ENCODE peak calls at places on chromosomes 1 and 21, in six cellular contexts. F is pancreas, E is GM23248, X is keratinocyte, V is tibial artery, N is kidney. Z is an unnamed sample.
A peak's percentile ranks its signal among the peaks of the same experiment; 100 is the strongest.

GRCh38 chr1:172220376-172220775 is 200.1 kb upstream of the C1orf105 start:
- DNase-seq in F (no peak), X (no peak), N (no peak), E (no peak), V (no peak), Z (no peak)

GRCh38 chr1:156667968-156668709 is 9.1 kb downstream of the NES start:
- DNase-seq in V (no peak), F (no peak), X (no peak), E (no peak), N (no peak), Z (peak; percentile 27)

GRCh38 chr1:156435551-156436318 is 64.8 kb downstream of the MEF2D start:
- DNase-seq in F (no peak), N (no peak), E (peak; percentile 37), X (no peak), V (no peak), Z (no peak)

GRCh38 chr1:34407140-34407539 is 230.4 kb downstream of the C1orf94 start:
- DNase-seq in F (no peak), E (peak; percentile 77), V (no peak), N (no peak), X (peak; percentile 13), Z (no peak)

GRCh38 chr21:44647222-44647552 is 973 bp downstream of the KRTAP10-11 start:
- DNase-seq in F (no peak), X (no peak), E (no peak), V (no peak), N (no peak), Z (no peak)

GRCh38 chr1:17873007-17873675 is 118.0 kb downstream of the ACTL8 start:
- DNase-seq in V (no peak), N (peak; percentile 51), E (no peak), X (no peak), F (no peak), Z (no peak)

GRCh38 chr1:101520302-101520701 is 283.5 kb downstream of the S1PR1 start:
- DNase-seq in N (no peak), F (no peak), X (no peak), V (no peak), E (peak; percentile 71), Z (no peak)

GRCh38 chr1:228315945-228316588 is 90.6 kb downstream of the TRIM11 start:
- DNase-seq in N (peak; percentile 68), X (no peak), E (no peak), V (no peak), F (peak; percentile 54), Z (peak; percentile 80)

GRCh38 chr1:152411846-152412245 is 2.2 kb downstream of the CRNN start:
- DNase-seq in F (no peak), N (peak; percentile 53), E (no peak), X (no peak), V (no peak), Z (no peak)

GRCh38 chr1:183021405-183022201 is 1.6 kb upstream of the LAMC1 start:
- DNase-seq in E (no peak), X (no peak), V (no peak), F (no peak), N (no peak), Z (no peak)

GRCh38 chr1:19758227-19758830 is 41.4 kb downstream of the TMCO4 start:
- DNase-seq in E (peak; percentile 95), F (no peak), X (peak; percentile 48), V (no peak), N (no peak), Z (no peak)

GRCh38 chr1:112520166-112520565 is 11.4 kb downstream of the WNT2B start:
- DNase-seq in F (no peak), N (no peak), X (no peak), V (no peak), E (no peak), Z (no peak)

GRCh38 chr1:24666794-24667193 is 23.7 kb downstream of the SRRM1 start:
- DNase-seq in X (no peak), E (no peak), N (peak; percentile 43), F (no peak), V (no peak), Z (no peak)

GRCh38 chr21:35044770-35045538 is 4.1 kb downstream of the RUNX1 start:
- DNase-seq in E (no peak), X (no peak), N (no peak), V (no peak), F (no peak), Z (no peak)

DNA sequence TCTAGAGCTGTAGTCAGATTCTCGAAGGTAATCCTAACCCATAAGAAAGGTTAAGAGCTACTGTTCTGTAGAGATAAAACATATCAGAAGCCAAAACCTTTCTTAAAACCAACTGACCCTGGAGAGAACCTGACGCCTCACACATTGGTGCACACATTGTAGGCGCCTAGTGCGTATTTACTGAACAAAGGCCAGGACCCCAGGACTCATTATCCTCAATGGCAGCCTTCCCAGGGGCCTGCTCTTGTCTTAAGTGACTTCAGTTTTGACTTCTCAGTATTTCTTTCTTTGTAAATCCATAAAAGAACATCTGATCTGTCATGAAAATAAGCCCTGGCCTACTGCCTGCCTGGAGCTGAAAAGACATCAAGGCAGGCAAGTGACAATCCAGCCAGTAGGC is 27.6 kb downstream of the ABCA4 start:
- DNase-seq in X (no peak), F (no peak), E (no peak), V (no peak), N (no peak), Z (no peak)
- H3K4me1 ChIP-seq in X (peaks cover 8% of the 10 kb centered on the region), F (no peaks in the 10 kb centered on the region), E (peaks cover 28% of the 10 kb centered on the region), V (peaks cover 56% of the 10 kb centered on the region), N (peaks cover 22% of the 10 kb centered on the region), Z (peaks cover 16% of the 10 kb centered on the region)

DNA sequence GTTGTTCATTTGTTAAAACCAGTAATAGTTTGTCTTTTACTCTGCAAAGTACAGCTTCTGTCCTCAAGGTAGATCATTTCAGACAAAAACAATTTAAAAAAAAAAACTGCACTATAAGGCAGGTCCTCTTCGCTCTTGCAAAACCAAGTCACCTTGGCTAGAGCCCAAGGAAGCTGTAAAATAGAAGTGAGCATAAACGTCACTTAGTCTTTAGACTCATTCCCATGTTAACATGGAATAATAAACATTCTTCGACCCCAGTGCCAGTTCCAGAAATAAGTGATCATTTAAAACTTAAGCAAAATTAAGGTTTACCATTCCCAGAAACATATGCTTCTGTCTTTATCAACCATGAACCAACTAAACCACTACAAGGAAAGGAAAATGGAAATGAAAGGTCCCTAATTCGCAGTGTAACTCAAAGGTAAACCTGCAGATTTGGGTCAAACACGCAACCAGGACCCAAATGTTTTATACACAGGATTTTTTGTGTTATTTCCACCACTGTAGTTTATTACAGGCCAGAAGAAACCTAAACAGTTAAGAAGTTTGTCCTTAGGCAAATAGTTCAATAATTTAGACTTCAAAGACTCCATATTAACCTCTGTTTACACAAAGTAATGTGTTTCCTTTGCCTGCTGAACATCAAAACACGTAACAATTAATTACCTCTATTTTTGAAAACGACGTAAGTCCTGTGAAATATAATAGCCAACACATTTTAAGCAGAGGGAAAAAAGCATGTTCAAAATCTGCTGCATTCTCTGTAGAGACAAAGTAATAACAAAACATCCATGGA is 54.6 kb downstream of the TGFBR3 start:
- DNase-seq in V (no peak), X (no peak), N (no peak), F (no peak), E (no peak), Z (no peak)
- H3K4me3 ChIP-seq in V (no peak overlapping the region), X (no peak overlapping the region), N (no peak overlapping the region), F (no peak overlapping the region), E (no peak overlapping the region), Z (no peak overlapping the region)

GRCh38 chr1:234603221-234604204 is 6.5 kb downstream of the IRF2BP2 start:
- DNase-seq in F (no peak), N (no peak), E (peak; percentile 66), X (no peak), V (no peak), Z (no peak)
- H3K4me1 ChIP-seq in F (peaks cover 44% of the 10 kb centered on the region), N (peaks cover 22% of the 10 kb centered on the region), E (peaks cover 52% of the 10 kb centered on the region), X (peaks cover 49% of the 10 kb centered on the region), V (peaks cover 58% of the 10 kb centered on the region), Z (peaks cover 35% of the 10 kb centered on the region)

DNA sequence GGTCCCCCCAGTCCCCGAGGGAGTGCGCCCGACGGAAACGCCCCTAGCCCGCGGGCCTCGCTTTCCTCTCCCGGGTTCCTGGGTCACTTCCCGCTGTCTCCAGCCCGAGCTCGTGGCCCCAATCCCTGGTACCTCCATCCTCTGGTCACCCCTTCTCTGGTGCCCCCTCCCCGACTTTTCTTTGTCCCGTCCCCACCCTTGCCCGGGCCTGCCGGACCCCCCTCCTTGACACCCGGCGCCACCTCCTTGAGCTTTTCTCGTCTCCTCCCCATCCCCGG is 320 bp upstream of the RIPPLY3 start:
- DNase-seq in F (no peak), E (peak; percentile 6), N (no peak), V (no peak), X (no peak), Z (no peak)
- H3K4me3 ChIP-seq in F (peak overlapping the region; percentile 56), E (peak overlapping the region; percentile 64), N (no peak overlapping the region), V (peak overlapping the region; percentile 54), X (peak overlapping the region; percentile 52), Z (peak overlapping the region; percentile 35)

DNA sequence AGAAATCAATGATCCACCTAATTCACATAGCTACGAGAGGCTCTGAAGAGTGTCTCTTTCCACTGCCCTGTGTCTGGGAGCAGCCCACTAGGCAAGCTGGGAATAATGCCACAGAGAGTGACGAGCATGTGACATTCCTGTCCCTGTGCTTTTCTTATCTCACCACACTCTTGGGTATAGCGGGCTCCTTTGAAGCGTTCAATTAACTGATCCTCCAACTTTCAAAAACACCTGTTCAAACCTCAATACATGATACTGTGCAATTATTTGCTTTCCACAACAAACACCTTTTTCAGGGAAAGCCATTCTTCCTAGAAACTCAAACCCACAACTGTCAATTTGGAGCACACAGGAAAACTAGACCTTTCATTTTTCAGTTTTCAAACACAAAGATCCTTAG is 43.4 kb downstream of the PLPP3 start:
- DNase-seq in F (peak; percentile 76), V (no peak), X (no peak), E (no peak), N (no peak), Z (no peak)
- H3K4me1 ChIP-seq in F (peaks cover 72% of the 10 kb centered on the region), V (peaks cover 66% of the 10 kb centered on the region), X (peaks cover 11% of the 10 kb centered on the region), E (no peaks in the 10 kb centered on the region), N (peaks cover 30% of the 10 kb centered on the region), Z (peaks cover 24% of the 10 kb centered on the region)

Z was measured in left lung.